ENCODE peak calls at places on chromosomes 3 and 15, in seven cellular contexts. R, H, L, F, A, K and O are unnamed samples.
A peak's percentile ranks its signal among the peaks of the same experiment; 100 is the strongest.

GRCh38 chr3:108131105-108131794 is 40.4 kb upstream of the CD47 start:
- ATAC-seq in R (no peak), H (no peak), L (no peak), F (no peak), A (peak; percentile 89), K (peak; percentile 29), O (no peak)

GRCh38 chr3:4107430-4107829 is 195.7 kb upstream of the SETMAR start:
- ATAC-seq in R (no peak), H (no peak), L (no peak), F (no peak), A (no peak), K (no peak), O (no peak)

GRCh38 chr3:138877246-138877645 is 42.5 kb upstream of the PIK3CB start:
- ATAC-seq in R (no peak), H (no peak), L (no peak), F (no peak), A (no peak), K (no peak), O (no peak)

GRCh38 chr3:188407158-188407880 is 253.4 kb downstream of the LPP start:
- ATAC-seq in R (peak; percentile 67), H (no peak), L (no peak), F (no peak), A (no peak), K (no peak), O (no peak)

GRCh38 chr3:29171583-29171990 is 109.3 kb upstream of the RBMS3 start:
- ATAC-seq in R (peak; percentile 73), H (no peak), L (no peak), F (no peak), A (no peak), K (no peak), O (peak; percentile 43)

GRCh38 chr15:27989428-27989827 is 109.7 kb downstream of the OCA2 start:
- ATAC-seq in R (no peak), H (no peak), L (no peak), F (no peak), A (no peak), K (no peak), O (no peak)

GRCh38 chr3:105513042-105513441 is 146.3 kb downstream of the ALCAM start:
- ATAC-seq in R (no peak), H (no peak), L (no peak), F (no peak), A (peak; percentile 71), K (no peak), O (no peak)

GRCh38 chr15:90209591-90209990 is 8.5 kb downstream of the SEMA4B start:
- ATAC-seq in R (no peak), H (peak; percentile 87), L (no peak), F (no peak), A (no peak), K (no peak), O (no peak)

GRCh38 chr15:69143756-69144436 is 16.5 kb upstream of the GLCE start:
- ATAC-seq in R (no peak), H (no peak), L (no peak), F (no peak), A (no peak), K (no peak), O (no peak)

GRCh38 chr3:122618614-122619013 is 41.2 kb downstream of the PARP15 start:
- ATAC-seq in R (no peak), H (no peak), L (no peak), F (no peak), A (no peak), K (no peak), O (no peak)

GRCh38 chr3:108757404-108757982 is at the start of gene RETNLB:
- ATAC-seq in R (no peak), H (no peak), L (peak; percentile 90), F (no peak), A (no peak), K (no peak), O (no peak)

GRCh38 chr15:48059786-48060185 is 61.0 kb upstream of the SLC24A5 start:
- ATAC-seq in R (no peak), H (no peak), L (no peak), F (no peak), A (no peak), K (no peak), O (no peak)

GRCh38 chr15:90080818-90081382 is 21.4 kb downstream of the IDH2 start:
- ATAC-seq in R (no peak), H (no peak), L (no peak), F (no peak), A (no peak), K (no peak), O (peak; percentile 8)

GRCh38 chr15:61712124-61712759 is 348.0 kb downstream of the VPS13C start:
- ATAC-seq in R (no peak), H (no peak), L (no peak), F (no peak), A (no peak), K (no peak), O (no peak)

GRCh38 chr3:33438284-33438668 is 1.9 kb downstream of the UBP1 start:
- ATAC-seq in R (no peak), H (no peak), L (no peak), F (no peak), A (no peak), K (no peak), O (no peak)

GRCh38 chr15:39629376-39629775 is 48.5 kb downstream of the THBS1 start:
- ATAC-seq in R (peak; percentile 46), H (no peak), L (no peak), F (no peak), A (peak; percentile 79), K (no peak), O (no peak)

GRCh38 chr3:172365028-172365567 is 83.2 kb downstream of the GHSR start:
- ATAC-seq in R (no peak), H (no peak), L (no peak), F (no peak), A (no peak), K (no peak), O (no peak)

DNA sequence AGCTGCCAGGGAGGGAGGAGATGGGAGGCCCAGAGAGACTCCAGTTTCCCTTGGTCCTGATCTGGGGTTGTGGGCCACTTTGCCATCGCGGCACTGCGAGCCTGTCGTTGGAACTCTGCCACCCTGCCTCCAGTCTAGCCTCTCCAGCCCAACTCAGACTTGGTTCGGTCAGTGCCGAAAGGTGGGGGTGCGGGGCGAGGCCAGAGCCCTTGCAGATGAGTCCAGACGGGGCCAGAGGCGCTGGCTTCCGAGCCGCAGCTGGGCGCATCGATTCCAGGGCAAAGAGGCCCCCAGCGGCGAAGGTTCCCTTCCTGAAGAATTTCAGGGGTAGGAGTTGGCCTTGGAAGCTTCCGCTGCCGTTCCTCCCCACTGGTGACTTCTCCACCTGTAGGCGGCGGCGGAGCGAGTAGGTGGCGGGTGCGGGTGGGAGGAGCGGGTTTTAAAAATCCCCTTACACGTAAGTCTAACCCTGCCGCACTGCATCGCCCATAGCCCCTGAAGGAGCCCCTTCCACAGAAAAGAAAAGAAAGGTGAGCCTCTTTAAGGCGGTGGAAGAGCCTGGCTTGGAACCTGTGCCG is 5.1 kb downstream of the WNT5A start:
- ATAC-seq in R (no peak), H (peak; percentile 21), L (no peak), F (no peak), A (no peak), K (no peak), O (no peak)
- TF ChIP-seq CTCF in R (no peak), H (peak; percentile 21), L (no peak), F (no peak), A (no peak), K (no peak), O (no peak)

GRCh38 chr3:128787256-128788253 is 61.6 kb downstream of the RAB7A start:
- ATAC-seq in R (no peak), H (peak; percentile 87), L (no peak), F (no peak), A (peak; percentile 98), K (no peak), O (no peak)
- TF ChIP-seq CTCF in R (no peak), H (peak; percentile 59), L (no peak), F (no peak), A (peak; percentile 9), K (no peak), O (peak; percentile 31)

GRCh38 chr3:186464424-186465093 is 79.6 kb downstream of the CRYGS start:
- ATAC-seq in R (peak; percentile 24), H (peak; percentile 67), L (no peak), F (no peak), A (no peak), K (no peak), O (no peak)
- TF ChIP-seq CTCF in R (no peak), H (peak; percentile 49), L (no peak), F (no peak), A (no peak), K (no peak), O (no peak)

GRCh38 chr3:10169000-10169496 is 4.3 kb downstream of the IRAK2 start:
- ATAC-seq in R (no peak), H (no peak), L (no peak), F (no peak), A (no peak), K (no peak), O (no peak)
- TF ChIP-seq CTCF in R (peak; percentile 8), H (no peak), L (no peak), F (no peak), A (no peak), K (no peak), O (no peak)

GRCh38 chr15:35440265-35440664 is 105.7 kb downstream of the DPH6 start:
- ATAC-seq in R (no peak), H (no peak), L (no peak), F (no peak), A (no peak), K (no peak), O (no peak)

GRCh38 chr15:35442734-35443133 is 103.2 kb downstream of the DPH6 start:
- ATAC-seq in R (no peak), H (no peak), L (no peak), F (no peak), A (no peak), K (no peak), O (no peak)

GRCh38 chr15:35439291-35439690 is 106.7 kb downstream of the DPH6 start:
- ATAC-seq in R (no peak), H (no peak), L (no peak), F (no peak), A (peak; percentile 59), K (no peak), O (no peak)

GRCh38 chr15:35436422-35436821 is 109.5 kb downstream of the DPH6 start:
- ATAC-seq in R (no peak), H (no peak), L (no peak), F (no peak), A (no peak), K (no peak), O (no peak)

GRCh38 chr15:35437157-35437556 is 108.8 kb downstream of the DPH6 start:
- ATAC-seq in R (no peak), H (no peak), L (no peak), F (no peak), A (no peak), K (no peak), O (no peak)
- TF ChIP-seq CTCF in R (peak; percentile 26), H (no peak), L (no peak), F (no peak), A (peak; percentile 47), K (no peak), O (no peak)